ENCODE peak calls at places on chromosomes 13 and 19, in eight cellular contexts. J is ascending aorta; D is mucosa of descending colon; R is uterus; B is prostate gland; C is CD8-positive, alpha-beta T cell; M is HFF-Myc; F is colonic mucosa. X is an unnamed sample.

GRCh38 chr19:49338691-49339363 is 3.6 kb downstream of the CD37 start:
- DNase-seq in D (peak; percentile 93), R (peak; percentile 85), J (no peak), C (no peak), M (no peak), B (peak; percentile 93), F (peak; percentile 96), X (no peak)

GRCh38 chr13:40776681-40777165 is 5.7 kb upstream of the MRPS31 start:
- DNase-seq in M (no peak), R (no peak), B (no peak), C (peak; percentile 78), D (no peak), J (no peak), F (no peak), X (no peak)

GRCh38 chr13:25281193-25281936 is 5.9 kb downstream of the MTMR6 start:
- DNase-seq in D (no peak), M (no peak), J (no peak), R (no peak), B (no peak), F (no peak), C (no peak), X (no peak)

GRCh38 chr13:32984857-32985626 is 31.2 kb upstream of the KL start:
- DNase-seq in C (no peak), D (no peak), F (no peak), M (no peak), B (peak; percentile 65), J (no peak), R (no peak), X (no peak)

GRCh38 chr19:8826371-8826770 is 5.7 kb downstream of the ZNF558 start:
- DNase-seq in J (no peak), D (no peak), F (no peak), M (no peak), C (no peak), B (no peak), R (no peak), X (no peak)

GRCh38 chr19:406121-406711 is 2.7 kb downstream of the C2CD4C start:
- DNase-seq in F (no peak), M (no peak), R (no peak), B (no peak), C (no peak), D (no peak), J (no peak), X (no peak)

GRCh38 chr13:99384468-99384867 is 77.3 kb upstream of the GPR183 start:
- DNase-seq in D (no peak), M (no peak), F (no peak), B (no peak), R (no peak), C (peak; percentile 66), J (no peak), X (no peak)

GRCh38 chr19:7985481-7985911 is 19.9 kb downstream of the ELAVL1 start:
- DNase-seq in M (no peak), D (no peak), C (no peak), F (no peak), R (no peak), B (no peak), J (no peak), X (no peak)

GRCh38 chr19:41515054-41515652 is 60.8 kb upstream of the CEACAM21 start:
- DNase-seq in J (no peak), C (no peak), R (no peak), M (no peak), D (no peak), F (no peak), B (no peak), X (no peak)

GRCh38 chr13:51846756-51847155 is 1.8 kb upstream of the TMEM272 start:
- DNase-seq in R (no peak), D (no peak), F (no peak), M (no peak), B (no peak), J (no peak), C (no peak), X (no peak)

GRCh38 chr13:51841732-51842131 is 3.2 kb downstream of the TMEM272 start:
- DNase-seq in C (no peak), B (no peak), M (no peak), J (no peak), D (no peak), F (no peak), R (no peak), X (no peak)

GRCh38 chr13:51843529-51843928 is 1.4 kb downstream of the TMEM272 start:
- DNase-seq in R (no peak), M (no peak), F (no peak), D (no peak), B (no peak), C (no peak), J (no peak), X (no peak)

GRCh38 chr13:51845574-51846318 is 769 bp upstream of the TMEM272 start:
- DNase-seq in C (no peak), R (no peak), D (no peak), F (no peak), B (no peak), M (no peak), J (no peak), X (no peak)

DNA sequence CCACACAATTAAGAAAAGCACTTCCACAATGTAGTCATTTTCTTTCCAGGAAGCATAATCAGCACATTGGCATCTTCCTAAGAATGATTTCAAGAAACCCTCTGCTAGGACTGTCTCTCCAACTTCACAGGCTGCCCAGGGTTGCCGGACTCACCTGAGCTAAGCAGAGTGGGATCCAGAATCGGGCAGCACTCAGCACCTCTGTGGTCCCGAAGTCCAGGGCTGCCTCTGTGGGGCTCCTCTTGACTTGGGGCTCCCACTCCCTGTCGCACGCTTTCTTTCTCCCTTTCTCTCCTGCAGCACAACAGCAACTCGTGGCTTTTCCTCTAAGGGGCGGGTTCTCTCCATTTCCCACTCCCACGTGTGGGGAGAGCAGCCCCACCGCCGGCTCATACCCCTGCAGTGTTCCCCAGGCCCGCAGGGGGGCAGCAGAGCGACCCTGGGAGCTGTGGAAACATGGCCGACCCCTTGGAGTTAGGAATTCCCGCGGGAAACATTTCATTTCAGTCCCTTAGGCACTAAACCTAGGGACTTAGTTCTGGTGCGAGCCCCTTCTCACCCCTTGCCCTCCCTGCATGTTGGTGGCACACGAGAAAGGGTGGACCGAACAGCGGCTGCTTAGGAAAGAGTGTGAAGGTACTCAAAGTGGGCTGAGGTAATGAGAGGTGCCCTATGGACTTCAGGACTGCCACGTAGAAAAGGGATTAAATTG is at the start of gene TMEM272:
- DNase-seq in M (no peak), F (peak; percentile 42), B (no peak), R (peak; percentile 55), J (no peak), C (no peak), D (peak; percentile 71), X (no peak)
- TF ChIP-seq CTCF in M (peak; percentile 94), F (peak; percentile 84), B (peak; percentile 57), R (peak; percentile 63), J (peak; percentile 74), C (peak; percentile 83), D (peak; percentile 84), X (peak; percentile 81)

GRCh38 chr19:44814132-44814470 is 5.2 kb downstream of the BCAM start:
- DNase-seq in F (no peak), D (no peak), J (no peak), R (no peak), B (no peak), C (no peak), M (no peak), X (no peak)

GRCh38 chr19:44816301-44816700 is 7.4 kb downstream of the BCAM start:
- DNase-seq in M (no peak), R (no peak), D (no peak), J (no peak), B (no peak), C (no peak), F (no peak), X (no peak)

GRCh38 chr19:44812142-44812718 is 3.3 kb downstream of the BCAM start:
- DNase-seq in B (no peak), F (no peak), C (no peak), R (no peak), J (no peak), M (no peak), D (no peak), X (no peak)

GRCh38 chr19:44813331-44814131 is 4.6 kb downstream of the BCAM start:
- DNase-seq in J (no peak), B (no peak), F (no peak), M (no peak), D (no peak), C (no peak), R (no peak), X (no peak)

DNA sequence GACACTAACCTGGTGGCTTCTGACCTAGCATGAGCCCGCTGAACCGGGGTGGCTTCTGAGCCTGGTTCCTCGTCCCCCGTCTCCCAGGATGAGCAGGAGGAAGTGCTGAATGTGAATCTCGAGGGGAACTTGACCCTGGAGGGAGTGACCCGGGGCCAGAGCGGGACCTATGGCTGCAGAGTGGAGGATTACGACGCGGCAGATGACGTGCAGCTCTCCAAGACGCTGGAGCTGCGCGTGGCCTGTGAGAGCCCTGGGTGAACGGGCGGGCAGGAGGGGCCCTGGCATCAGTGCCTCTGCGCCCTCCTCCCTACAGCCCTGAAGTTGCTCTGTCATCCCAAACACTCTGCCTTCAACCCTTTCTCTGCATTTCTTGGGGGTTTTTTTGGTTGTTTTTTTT is 5.6 kb downstream of the BCAM start:
- DNase-seq in J (no peak), C (no peak), D (no peak), B (no peak), F (no peak), R (no peak), M (no peak), X (no peak)
- TF ChIP-seq CTCF in J (no peak), C (no peak), D (no peak), B (no peak), F (no peak), R (no peak), M (no peak), X (no peak)

DNA sequence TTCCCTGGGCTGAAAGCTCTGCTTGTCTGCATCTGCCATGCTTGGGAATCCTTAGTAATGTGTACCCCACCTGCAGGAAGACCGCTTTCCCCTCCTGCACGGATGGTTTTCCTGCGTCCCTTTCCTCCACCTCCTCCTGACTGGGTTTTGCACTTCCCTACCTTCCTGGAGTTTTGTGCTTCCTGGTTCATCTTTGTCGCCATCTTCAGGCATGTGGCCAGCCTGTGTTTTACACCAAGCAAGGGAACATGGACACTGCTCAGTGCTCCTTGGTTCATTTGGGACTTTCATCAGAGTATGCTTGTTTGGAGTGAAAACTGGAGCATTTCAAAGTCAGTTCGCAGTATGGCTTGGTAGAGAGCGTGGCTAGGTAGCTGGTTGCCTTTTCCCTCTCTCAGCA is 30.7 kb downstream of the ERICH6B start:
- DNase-seq in B (no peak), J (no peak), F (no peak), M (no peak), D (no peak), R (no peak), C (no peak), X (no peak)
- TF ChIP-seq CTCF in B (no peak), J (no peak), F (no peak), M (peak; percentile 39), D (no peak), R (no peak), C (no peak), X (peak; percentile 16)

DNA sequence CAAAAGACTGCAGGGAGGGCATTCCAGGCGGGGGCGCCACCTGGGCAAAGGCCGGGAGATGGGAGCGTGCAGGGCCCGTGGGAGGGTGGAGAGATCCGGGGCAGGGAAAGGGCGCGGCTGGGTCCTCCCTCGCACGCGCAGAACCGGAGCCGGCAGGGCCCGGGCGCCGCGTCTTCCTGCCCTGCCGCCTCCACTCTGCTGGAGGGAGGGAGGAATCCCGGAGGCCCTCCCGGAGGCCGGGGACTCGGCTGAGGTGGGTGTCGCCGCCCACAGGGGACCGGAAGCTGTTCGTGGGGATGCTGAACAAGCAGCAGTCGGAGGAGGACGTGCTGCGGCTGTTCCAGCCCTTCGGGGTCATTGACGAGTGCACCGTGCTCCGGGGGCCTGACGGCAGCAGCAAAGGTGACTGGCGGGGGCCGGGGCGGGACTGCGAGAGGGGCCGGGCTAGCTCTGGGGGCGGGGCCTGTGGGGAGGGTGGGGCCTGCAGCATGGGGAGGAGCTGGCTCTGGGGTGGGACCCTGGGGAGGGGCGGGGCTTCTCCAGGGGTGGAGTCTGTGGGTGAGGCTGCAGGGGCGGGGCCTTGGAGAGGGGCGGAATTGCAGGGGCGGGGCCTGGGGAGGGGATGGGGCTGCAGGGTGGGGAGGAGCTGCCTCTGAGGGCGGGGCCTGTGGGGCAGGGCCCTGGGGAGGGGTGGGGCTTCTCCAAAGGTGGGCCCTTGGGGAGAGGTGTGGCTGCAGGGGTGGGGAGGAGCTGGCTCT is 51.3 kb downstream of the CELF5 start:
- DNase-seq in C (peak; percentile 94), J (no peak), D (peak; percentile 92), F (peak; percentile 94), R (peak; percentile 42), B (peak; percentile 53), M (peak; percentile 22), X (peak; percentile 46)
- TF ChIP-seq CTCF in C (peak; percentile 14), J (no peak), D (peak; percentile 18), F (no peak), R (no peak), B (no peak), M (peak; percentile 70), X (no peak)

X was measured in AG09319.